ENCODE peak calls at places on chromosome 17, in five cellular contexts. P, K, H, M and V are unnamed samples.
A peak's percentile ranks its signal among the peaks of the same experiment; 100 is the strongest.

GRCh38 chr17:65191805-65192740 is 54.9 kb downstream of the RGS9 start:
- DNase-seq in H (no peak), M (peak; percentile 71), K (peak; percentile 48), P (peak; percentile 90), V (no peak)

GRCh38 chr17:76373481-76373825 is 11.0 kb upstream of the SPHK1 start:
- DNase-seq in M (no peak), K (no peak), H (no peak), P (no peak), V (no peak)

GRCh38 chr17:32631341-32632109 is 144.7 kb downstream of the CDK5R1 start:
- DNase-seq in M (no peak), K (no peak), P (no peak), H (no peak), V (no peak)

GRCh38 chr17:41322264-41322902 is 6.9 kb upstream of the KRTAP17-1 start:
- DNase-seq in M (peak; percentile 70), K (no peak), P (peak; percentile 65), H (peak; percentile 80), V (no peak)

GRCh38 chr17:82874011-82874835 is 34.4 kb upstream of the ZNF750 start:
- DNase-seq in M (no peak), H (no peak), K (no peak), P (peak; percentile 77), V (no peak)

GRCh38 chr17:76394166-76394565 is 9.8 kb downstream of the SPHK1 start:
- DNase-seq in P (peak; percentile 97), K (no peak), H (peak; percentile 68), M (no peak), V (no peak)

GRCh38 chr17:32503251-32504165 is 16.7 kb downstream of the CDK5R1 start:
- DNase-seq in M (no peak), K (no peak), H (peak; percentile 14), P (peak; percentile 16), V (no peak)

GRCh38 chr17:13421581-13421980 is 180.1 kb downstream of the HS3ST3A1 start:
- DNase-seq in K (no peak), H (no peak), M (no peak), P (peak; percentile 24), V (no peak)

GRCh38 chr17:81049973-81050551 is 15.1 kb downstream of the BAIAP2 start:
- DNase-seq in P (peak; percentile 93), H (no peak), K (peak; percentile 54), M (no peak), V (peak; percentile 96)

GRCh38 chr17:11296994-11297393 is 56.0 kb downstream of the SHISA6 start:
- DNase-seq in K (no peak), P (peak; percentile 18), H (no peak), M (no peak), V (no peak)

GRCh38 chr17:77365584-77366186 is 224.9 kb downstream of the SEC14L1 start:
- DNase-seq in P (peak; percentile 82), K (peak; percentile 59), H (peak; percentile 38), M (peak; percentile 80), V (peak; percentile 93)

GRCh38 chr17:62187681-62188080 is 122.6 kb upstream of the MED13 start:
- DNase-seq in H (no peak), K (no peak), M (peak; percentile 46), P (peak; percentile 58), V (no peak)

GRCh38 chr17:37493249-37494027 is 3.7 kb downstream of the DUSP14 start:
- DNase-seq in P (peak; percentile 86), H (no peak), K (no peak), M (peak; percentile 69), V (peak; percentile 81)

GRCh38 chr17:8048236-8048635 is 9.4 kb downstream of the ALOX15B start:
- DNase-seq in M (no peak), P (no peak), K (no peak), H (no peak), V (no peak)

GRCh38 chr17:7816926-7817642 is 16.9 kb upstream of the KDM6B start:
- DNase-seq in K (no peak), H (no peak), P (no peak), M (no peak), V (no peak)

GRCh38 chr17:30961213-30962188 is 9.3 kb upstream of the RNF135 start:
- DNase-seq in P (no peak), K (no peak), H (no peak), M (peak; percentile 40), V (peak; percentile 78)

GRCh38 chr17:78434455-78435329 is 56.2 kb downstream of the PGS1 start:
- DNase-seq in H (no peak), K (no peak), M (no peak), P (no peak), V (no peak)

GRCh38 chr17:56608941-56609340 is 15.4 kb downstream of the NOG start:
- DNase-seq in H (no peak), M (no peak), K (no peak), P (no peak), V (no peak)

GRCh38 chr17:63537991-63538692 is 12.1 kb upstream of the DCAF7 start:
- DNase-seq in H (no peak), M (no peak), P (no peak), K (no peak), V (no peak)

GRCh38 chr17:76937238-76937637 is 69.0 kb downstream of the MGAT5B start:
- DNase-seq in H (no peak), P (no peak), M (no peak), K (no peak), V (no peak)

GRCh38 chr17:45108595-45109521 is 23.5 kb downstream of the PLCD3 start:
- DNase-seq in H (no peak), P (peak; percentile 39), M (no peak), K (no peak), V (no peak)

GRCh38 chr17:43790311-43790940 is 10.2 kb downstream of the CFAP97D1 start:
- DNase-seq in K (no peak), P (peak; percentile 24), M (peak; percentile 11), H (no peak), V (no peak)

GRCh38 chr17:39852239-39852638 is 11.9 kb downstream of the IKZF3 start:
- DNase-seq in K (no peak), M (peak; percentile 19), H (no peak), P (no peak), V (no peak)

GRCh38 chr17:34252138-34252889 is 2.8 kb upstream of the CCL2 start:
- DNase-seq in H (no peak), P (no peak), M (peak; percentile 97), K (no peak), V (peak; percentile 92)

GRCh38 chr17:79065105-79065670 is 9.4 kb upstream of the ENGASE start:
- DNase-seq in H (no peak), K (no peak), P (peak; percentile 78), M (peak; percentile 65), V (no peak)

GRCh38 chr17:7993972-7994589 is 8.3 kb upstream of the GUCY2D start:
- DNase-seq in H (no peak), P (no peak), K (no peak), M (no peak), V (peak; percentile 16)

GRCh38 chr17:42702446-42702845 is 20.1 kb downstream of the CNTNAP1 start:
- DNase-seq in M (no peak), H (no peak), P (no peak), K (no peak), V (no peak)

GRCh38 chr17:27593232-27593856 is 37.6 kb upstream of the LGALS9 start:
- DNase-seq in M (no peak), P (no peak), K (no peak), H (no peak), V (no peak)

GRCh38 chr17:74008196-74008595 is 195.3 kb upstream of the RPL38 start:
- DNase-seq in K (no peak), M (no peak), P (peak; percentile 36), H (peak; percentile 65), V (no peak)

GRCh38 chr17:28324272-28324745 is 5.3 kb downstream of the TMEM97 start:
- DNase-seq in M (no peak), H (no peak), P (no peak), K (no peak), V (no peak)

GRCh38 chr17:60139438-60140285 is 10.1 kb upstream of the CA4 start:
- DNase-seq in K (peak; percentile 35), H (no peak), M (peak; percentile 71), P (peak; percentile 31), V (peak; percentile 44)

GRCh38 chr17:69485901-69486643 is 71.6 kb downstream of the MAP2K6 start:
- DNase-seq in M (peak; percentile 4), H (peak; percentile 92), K (no peak), P (no peak), V (no peak)

GRCh38 chr17:62780273-62780672 is 27.8 kb downstream of the MARCHF10 start:
- DNase-seq in M (no peak), P (peak; percentile 81), K (no peak), H (peak; percentile 85), V (no peak)

GRCh38 chr17:74031314-74032080 is 172.0 kb upstream of the RPL38 start:
- DNase-seq in H (no peak), M (no peak), K (no peak), P (no peak), V (no peak)

GRCh38 chr17:4497101-4497824 is 1.4 kb upstream of the SPNS2 start:
- DNase-seq in K (peak; percentile 72), H (no peak), P (peak; percentile 79), M (no peak), V (no peak)

GRCh38 chr17:79393358-79394038 is 217.4 kb downstream of the RBFOX3 start:
- DNase-seq in K (peak; percentile 51), H (peak; percentile 59), M (peak; percentile 71), P (peak; percentile 91), V (peak; percentile 82)

GRCh38 chr17:74749262-74750038 is 1.0 kb downstream of the NHERF1 start:
- DNase-seq in P (peak; percentile 44), M (no peak), K (no peak), H (no peak), V (no peak)

GRCh38 chr17:71251276-71251675 is 869.5 kb upstream of the SOX9 start:
- DNase-seq in K (no peak), M (no peak), P (no peak), H (no peak), V (no peak)

GRCh38 chr17:43217614-43218087 is 6.0 kb downstream of the TMEM106A start:
- DNase-seq in P (no peak), H (no peak), M (no peak), K (no peak), V (peak; percentile 40)